ENCODE peak calls at places on chromosomes 16 and 17, in ten cellular contexts. K is cardiac fibroblast; W is cardiac muscle cell; L is BJ; C is CD8-positive, alpha-beta T cell; N is mucosa of descending colon; I is upper lobe of left lung; V is stomach; A is heart left ventricle; E is pancreas. R is an unnamed sample.

GRCh38 chr17:50630524-50631194 is 4.0 kb upstream of the ABCC3 start:
- DNase-seq in N (peak), L (no peak), I (peak), W (peak), V (peak), C (peak), K (peak), A (peak), E (peak), R (peak)

GRCh38 chr16:67726106-67727034 is 7.3 kb upstream of the GFOD2 start:
- DNase-seq in V (no peak), C (no peak), E (no peak), K (no peak), N (no peak), W (no peak), L (no peak), I (no peak), A (no peak), R (no peak)

GRCh38 chr17:64698725-64699124 is 36.6 kb upstream of the SMURF2 start:
- DNase-seq in I (no peak), L (no peak), N (no peak), A (no peak), K (peak), W (no peak), E (no peak), C (no peak), V (no peak), R (no peak)

GRCh38 chr17:70636517-70637133 is 467.3 kb downstream of the KCNJ2 start:
- DNase-seq in C (no peak), I (no peak), W (peak), E (no peak), A (no peak), N (peak), L (no peak), K (peak), V (no peak), R (peak)

GRCh38 chr16:81850197-81850944 is 71.3 kb downstream of the PLCG2 start:
- DNase-seq in C (no peak), K (no peak), W (no peak), I (no peak), V (no peak), N (no peak), A (no peak), E (no peak), L (no peak), R (no peak)

GRCh38 chr16:85457366-85457765 is 155.8 kb upstream of the GSE1 start:
- DNase-seq in A (no peak), I (no peak), C (no peak), L (no peak), N (no peak), E (no peak), W (no peak), K (no peak), V (no peak), R (no peak)

GRCh38 chr17:50707296-50708049 is at the start of gene ANKRD40:
- DNase-seq in C (peak), A (peak), I (peak), K (peak), V (peak), N (peak), W (peak), L (peak), E (peak), R (peak)

GRCh38 chr17:13513039-13513405 is 88.7 kb downstream of the HS3ST3A1 start:
- DNase-seq in K (peak), L (no peak), A (peak), I (no peak), V (no peak), N (no peak), E (no peak), C (no peak), W (peak), R (no peak)

GRCh38 chr17:57861000-57861736 is 11.3 kb upstream of the MRPS23 start:
- DNase-seq in L (no peak), E (peak), K (peak), I (peak), V (peak), A (peak), W (no peak), C (peak), N (peak), R (peak)

GRCh38 chr17:3594976-3595375 is 14.2 kb downstream of the TRPV1 start:
- DNase-seq in L (peak), A (no peak), E (no peak), C (no peak), K (peak), V (no peak), I (no peak), W (no peak), N (no peak), R (no peak)

GRCh38 chr17:20927586-20927985 is 115.2 kb downstream of the USP22 start:
- DNase-seq in N (no peak), I (no peak), L (no peak), E (no peak), W (no peak), K (no peak), A (peak), V (no peak), C (no peak), R (no peak)

GRCh38 chr16:69909760-69910159 is 41.4 kb upstream of the CLEC18A start:
- DNase-seq in I (no peak), L (no peak), N (no peak), W (no peak), A (no peak), C (no peak), V (no peak), E (no peak), K (peak), R (no peak)

GRCh38 chr17:1002412-1002753 is 5.5 kb downstream of the TIMM22 start:
- DNase-seq in C (no peak), V (no peak), A (no peak), K (peak), W (no peak), N (no peak), L (no peak), I (no peak), E (no peak), R (no peak)

GRCh38 chr16:30561212-30561816 is 3.1 kb upstream of the ZNF764 start:
- DNase-seq in I (peak), V (peak), K (peak), A (peak), N (peak), W (no peak), C (no peak), E (no peak), L (no peak), R (no peak)
- H3K4me3 ChIP-seq in I (peak), V (peak), K (peak), A (peak), N (no peak), W (no peak), C (peak), E (no peak), L (peak), R (peak)

GRCh38 chr17:77286641-77287431 is 146.1 kb downstream of the SEC14L1 start:
- DNase-seq in L (no peak), E (peak), V (peak), N (peak), W (no peak), K (peak), I (no peak), C (no peak), A (peak), R (peak)
- TF ChIP-seq CTCF in L (no peak), E (no peak), V (no peak), N (no peak), W (no peak), K (no peak), I (no peak), C (no peak), A (no peak), R (no peak)

GRCh38 chr17:60252459-60252858 is 102.7 kb downstream of the CA4 start:
- DNase-seq in C (no peak), I (no peak), K (no peak), A (no peak), E (no peak), V (no peak), L (no peak), W (no peak), N (no peak), R (no peak)

GRCh38 chr17:60247836-60248461 is 98.2 kb downstream of the CA4 start:
- DNase-seq in I (no peak), A (no peak), N (no peak), V (no peak), E (no peak), L (no peak), K (no peak), W (no peak), C (no peak), R (no peak)

GRCh38 chr17:60253048-60253447 is 103.3 kb downstream of the CA4 start:
- DNase-seq in L (no peak), C (no peak), W (no peak), N (no peak), I (no peak), A (no peak), K (peak), V (no peak), E (no peak), R (no peak)

GRCh38 chr17:60249517-60249826 is 99.7 kb downstream of the CA4 start:
- DNase-seq in W (no peak), L (no peak), E (no peak), V (no peak), A (no peak), I (no peak), K (peak), N (no peak), C (no peak), R (no peak)

DNA sequence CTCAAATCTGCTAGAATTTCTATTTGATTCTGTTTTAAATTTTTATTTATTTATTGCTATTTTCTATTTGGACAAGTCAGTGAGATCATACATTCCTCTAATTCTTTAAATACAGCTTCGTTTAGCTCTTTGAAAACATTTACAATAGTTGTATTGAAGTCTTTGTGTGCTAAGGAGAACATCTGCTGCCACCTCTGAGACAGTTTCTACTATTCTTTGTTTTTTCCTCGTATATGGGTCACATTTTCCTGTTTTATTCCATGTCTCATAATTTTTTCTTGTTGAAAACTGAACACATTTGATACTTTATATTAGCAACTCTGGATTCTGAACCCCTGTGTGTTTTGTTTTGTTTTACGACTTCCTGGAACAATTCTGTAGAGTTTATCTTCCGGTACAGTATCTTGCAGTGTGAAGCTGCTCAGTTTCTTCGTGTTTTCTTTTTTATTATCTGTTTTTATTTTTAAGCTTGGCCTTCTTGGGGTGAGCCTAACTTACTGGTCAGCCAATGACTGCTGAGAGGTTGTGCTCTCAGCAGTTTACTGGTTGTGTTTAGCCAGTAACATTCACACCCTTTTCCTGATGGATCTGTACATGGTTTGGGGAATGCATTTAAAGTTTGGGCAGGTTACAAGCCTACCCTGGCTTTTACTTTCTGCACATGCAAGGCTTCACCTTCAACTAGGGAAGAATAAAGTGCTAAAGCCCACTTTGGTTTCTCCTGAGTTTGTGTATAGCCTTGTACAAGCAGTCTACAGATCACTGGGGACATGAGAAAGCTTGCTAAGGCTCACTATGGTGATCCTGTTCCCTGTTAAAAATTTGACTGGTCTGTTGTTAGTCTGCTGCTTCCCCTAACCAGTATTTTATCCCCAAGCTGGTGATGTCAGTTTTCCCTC is 99.1 kb downstream of the CA4 start:
- DNase-seq in L (no peak), C (no peak), W (no peak), V (no peak), E (no peak), N (no peak), I (no peak), A (no peak), K (peak), R (no peak)
- H3K4me3 ChIP-seq in L (no peak), C (no peak), W (no peak), V (no peak), E (no peak), N (no peak), I (no peak), A (no peak), K (no peak), R (no peak)

DNA sequence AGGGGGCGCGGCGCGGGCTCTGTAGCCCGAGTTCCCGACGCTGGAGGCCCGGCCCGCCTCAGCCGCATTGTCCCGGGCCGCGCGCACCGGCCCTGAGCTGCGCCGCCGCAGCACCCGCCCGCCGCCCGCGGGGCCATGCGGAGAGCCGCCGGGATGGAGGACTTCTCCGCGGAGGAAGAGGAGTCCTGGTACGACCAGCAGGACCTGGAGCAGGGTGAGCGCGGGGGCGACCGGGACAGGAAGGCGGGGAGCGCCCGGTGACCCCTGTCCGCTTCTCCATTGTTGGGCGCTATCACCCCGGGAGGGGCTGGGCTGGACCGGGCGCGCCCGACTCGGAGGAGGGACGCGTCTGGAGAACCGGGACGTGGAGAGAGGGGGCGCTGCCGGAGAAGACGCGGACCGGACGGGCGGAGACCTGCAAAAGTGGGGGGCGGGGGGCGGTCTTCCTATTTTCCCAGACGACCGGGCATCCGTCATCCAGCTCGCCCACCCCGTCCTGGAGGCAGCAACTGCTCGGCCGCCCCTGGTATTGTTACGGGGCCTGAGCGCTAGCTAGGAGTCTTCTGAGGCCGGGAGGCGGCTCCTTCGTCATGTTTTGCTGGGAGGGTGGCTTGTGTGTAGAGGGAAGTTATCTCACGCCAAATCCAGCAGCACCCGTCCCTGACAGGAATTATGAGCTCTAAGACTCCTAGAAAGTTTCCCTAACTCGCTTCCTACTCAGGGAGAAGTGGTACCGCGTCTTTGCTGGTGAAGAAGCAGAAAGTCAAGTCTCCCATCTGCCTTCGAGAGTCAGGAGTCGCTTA is 678 bp downstream of the CDR2L start:
- DNase-seq in N (peak), K (peak), W (peak), V (peak), I (peak), C (no peak), L (no peak), E (peak), A (peak), R (peak)
- TF ChIP-seq CTCF in N (no peak), K (peak), W (peak), V (no peak), I (peak), C (no peak), L (peak), E (no peak), A (peak), R (peak)

DNA sequence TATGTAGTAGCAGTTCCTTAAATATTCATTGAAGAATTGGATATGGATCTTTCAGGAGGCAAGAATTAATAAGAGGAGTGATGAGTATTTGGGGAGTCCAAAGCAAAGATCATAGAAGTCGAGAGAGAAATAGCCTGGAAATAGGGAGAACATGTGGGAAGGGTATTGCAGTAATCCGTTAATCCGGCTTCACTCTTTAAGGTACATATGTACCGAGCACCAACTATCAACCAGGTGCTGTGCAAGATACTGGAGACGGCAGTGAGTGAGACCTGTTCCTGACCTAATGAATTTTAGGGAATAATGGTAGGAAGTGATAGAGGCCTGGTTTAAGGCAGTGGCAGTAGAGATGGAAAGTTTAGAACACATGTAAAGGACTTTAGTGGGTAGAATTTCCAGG is 1.1 kb downstream of the ELP5 start:
- DNase-seq in K (no peak), I (no peak), E (no peak), N (no peak), L (no peak), A (no peak), C (no peak), V (no peak), W (no peak), R (no peak)
- H3K4me3 ChIP-seq in K (peak), I (peak), E (no peak), N (no peak), L (peak), A (peak), C (peak), V (peak), W (peak), R (peak)

DNA sequence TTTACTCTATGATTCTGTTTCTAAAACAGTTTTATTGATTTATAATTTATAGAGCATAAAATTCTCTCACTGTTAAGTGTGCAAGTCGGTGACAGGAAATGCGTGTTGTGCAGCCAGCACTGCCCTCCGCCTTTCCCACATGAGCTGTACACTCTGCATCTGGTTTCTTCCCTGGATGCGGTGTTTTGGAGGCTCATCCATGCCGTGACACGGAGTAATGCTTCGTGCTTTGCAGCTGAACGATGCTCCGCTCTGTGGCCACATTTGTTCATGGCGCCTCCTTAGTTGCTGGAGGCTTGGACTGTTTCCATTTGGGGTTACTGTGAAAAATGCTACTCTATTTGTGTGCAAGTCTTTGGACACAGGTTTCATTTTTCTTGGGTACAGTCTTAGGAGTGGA is 7.2 kb upstream of the IGFALS start:
- DNase-seq in N (no peak), E (no peak), C (no peak), I (no peak), K (no peak), L (no peak), A (no peak), W (no peak), V (no peak), R (no peak)
- TF ChIP-seq CTCF in N (no peak), E (no peak), C (no peak), I (no peak), K (no peak), L (no peak), A (no peak), W (no peak), V (no peak), R (no peak)

GRCh38 chr17:2485543-2485942 is 26.1 kb downstream of the METTL16 start:
- DNase-seq in E (no peak), W (no peak), N (no peak), L (no peak), I (no peak), K (peak), V (no peak), C (no peak), A (no peak), R (peak)

GRCh38 chr17:2487306-2487705 is 24.4 kb downstream of the METTL16 start:
- DNase-seq in V (no peak), I (no peak), K (no peak), E (no peak), W (no peak), C (no peak), A (no peak), L (no peak), N (no peak), R (peak)

GRCh38 chr17:2484876-2485275 is 26.8 kb downstream of the METTL16 start:
- DNase-seq in E (no peak), K (no peak), I (no peak), N (no peak), C (no peak), A (no peak), V (no peak), L (no peak), W (peak), R (peak)

GRCh38 chr17:2483084-2483483 is 28.6 kb downstream of the METTL16 start:
- DNase-seq in C (no peak), I (no peak), N (no peak), L (no peak), E (no peak), V (no peak), W (no peak), K (no peak), A (no peak), R (no peak)

DNA sequence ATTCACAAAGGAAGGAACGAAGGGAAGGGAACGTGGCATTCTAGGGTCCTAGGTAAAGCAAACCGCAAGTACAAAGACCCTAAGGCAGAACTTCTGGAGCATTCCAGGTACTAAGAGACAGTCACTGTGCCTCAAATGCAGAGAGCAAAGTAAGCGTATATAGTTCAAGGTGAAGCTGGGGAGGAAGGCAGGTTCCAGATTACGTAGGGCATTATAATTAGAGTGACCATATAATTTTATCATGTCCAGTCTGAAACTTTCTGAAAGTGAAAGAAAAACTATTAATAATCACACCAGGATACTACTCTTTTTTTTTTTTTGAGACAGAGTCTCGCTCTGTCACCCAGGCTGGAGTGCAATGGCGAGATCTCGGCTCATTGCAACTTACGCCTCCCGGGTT is 25.7 kb downstream of the METTL16 start:
- DNase-seq in A (no peak), I (no peak), V (no peak), K (no peak), C (no peak), E (no peak), L (no peak), N (no peak), W (no peak), R (no peak)
- H3K4me3 ChIP-seq in A (peak), I (no peak), V (no peak), K (no peak), C (no peak), E (no peak), L (no peak), N (no peak), W (no peak), R (no peak)

DNA sequence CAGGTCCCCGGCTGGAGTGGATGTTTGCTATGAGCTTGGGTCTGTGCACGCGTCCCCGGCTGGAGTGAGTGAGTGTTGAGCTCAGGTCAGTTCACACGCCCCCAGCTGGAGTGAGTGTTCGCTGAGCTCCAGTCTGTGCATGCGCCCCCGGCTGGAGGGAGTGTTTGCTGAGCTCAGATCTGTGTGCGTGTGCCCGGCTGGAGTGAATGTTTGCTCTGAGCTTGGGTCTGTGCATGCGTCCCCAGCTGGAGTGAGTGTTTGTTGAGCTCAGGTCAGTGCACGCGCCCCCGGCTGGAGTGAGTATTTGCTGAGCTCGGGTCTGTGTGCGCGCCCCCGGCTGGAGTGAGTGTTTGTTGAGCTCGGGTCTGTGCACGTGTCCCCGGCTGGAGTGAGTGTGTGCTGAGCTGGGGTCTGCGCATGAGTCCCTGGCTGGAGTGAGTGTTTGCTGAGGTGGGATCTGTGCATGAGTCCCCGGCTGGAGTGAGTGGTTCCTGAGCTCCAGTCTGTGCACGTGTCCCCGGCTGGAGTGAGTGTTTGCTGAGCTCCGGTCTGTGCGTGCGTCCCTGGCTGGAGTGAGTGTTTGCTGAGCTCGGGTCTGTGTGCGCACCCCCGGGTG is 284.2 kb downstream of the SNX29 start:
- DNase-seq in W (peak), A (peak), L (no peak), C (no peak), E (peak), N (no peak), V (no peak), K (peak), I (peak), R (no peak)
- TF ChIP-seq CTCF in W (no peak), A (no peak), L (no peak), C (no peak), E (no peak), N (no peak), V (no peak), K (no peak), I (no peak), R (no peak)